ENCODE peak calls at places on chromosome 2, in seven cellular contexts. J is right lobe of liver; V is lower lobe of right lung; N is esophagus squamous epithelium; M is CD4-positive, CD25-positive, alpha-beta regulatory T cell; D is psoas muscle; P is CD8-positive, alpha-beta T cell. G is an unnamed sample.

GRCh38 chr2:157596992-157597681 is 31.5 kb downstream of the ACVR1C start:
- DNase-seq in J (peak), V (peak), N (no peak), M (peak), D (no peak), P (peak), G (peak)

GRCh38 chr2:134206573-134206972 is 47.3 kb upstream of the MGAT5 start:
- DNase-seq in J (no peak), V (no peak), N (no peak), M (no peak), D (no peak), P (no peak), G (no peak)

GRCh38 chr2:200966770-200967169 is 3.3 kb upstream of the ORC2 start:
- DNase-seq in J (no peak), V (no peak), N (no peak), M (no peak), D (no peak), P (no peak), G (no peak)

GRCh38 chr2:222703866-222704265 is 32.4 kb downstream of the MOGAT1 start:
- DNase-seq in J (no peak), V (no peak), N (no peak), M (no peak), D (no peak), P (no peak), G (no peak)

GRCh38 chr2:46082531-46083485 is 214.4 kb upstream of the EPAS1 start:
- DNase-seq in J (no peak), V (no peak), N (no peak), M (no peak), D (peak), P (no peak), G (no peak)

GRCh38 chr2:15631883-15632282 is 40.2 kb downstream of the DDX1 start:
- DNase-seq in J (no peak), V (no peak), N (no peak), M (no peak), D (no peak), P (no peak), G (no peak)

GRCh38 chr2:165008916-165009315 is 53.6 kb upstream of the SLC38A11 start:
- DNase-seq in J (no peak), V (no peak), N (no peak), M (no peak), D (no peak), P (no peak), G (no peak)

GRCh38 chr2:240179941-240180666 is 39.6 kb upstream of the OTOS start:
- DNase-seq in J (no peak), V (no peak), N (no peak), M (no peak), D (no peak), P (no peak), G (no peak)

GRCh38 chr2:109208071-109208950 is 79.3 kb downstream of the SH3RF3 start:
- DNase-seq in J (peak), V (no peak), N (no peak), M (no peak), D (no peak), P (no peak), G (no peak)

GRCh38 chr2:169584005-169584877 is at the start of gene PPIG:
- DNase-seq in J (peak), V (peak), N (peak), M (peak), D (peak), P (peak), G (peak)

GRCh38 chr2:142075826-142076225 is 55.0 kb downstream of the LRP1B start:
- DNase-seq in J (no peak), V (no peak), N (no peak), M (no peak), D (no peak), P (no peak), G (no peak)

GRCh38 chr2:144712277-144712944 is 192.5 kb upstream of the ZEB2 start:
- DNase-seq in J (no peak), V (no peak), N (no peak), M (no peak), D (no peak), P (no peak), G (no peak)

GRCh38 chr2:20667151-20667530 is 197 bp downstream of the GDF7 start:
- DNase-seq in J (no peak), V (no peak), N (no peak), M (no peak), D (no peak), P (no peak), G (no peak)

GRCh38 chr2:136375017-136375901 is 257.3 kb upstream of the CXCR4 start:
- DNase-seq in J (no peak), V (no peak), N (no peak), M (no peak), D (no peak), P (no peak), G (no peak)

GRCh38 chr2:24204505-24204904 is 29.7 kb downstream of the FAM228A start:
- DNase-seq in J (no peak), V (no peak), N (no peak), M (no peak), D (no peak), P (no peak), G (no peak)

GRCh38 chr2:72036595-72036994 is 111.1 kb downstream of the CYP26B1 start:
- DNase-seq in J (no peak), V (no peak), N (no peak), M (no peak), D (no peak), P (no peak), G (no peak)

GRCh38 chr2:72034353-72035095 is 113.1 kb downstream of the CYP26B1 start:
- DNase-seq in J (no peak), V (no peak), N (no peak), M (no peak), D (no peak), P (no peak), G (no peak)

GRCh38 chr2:72037322-72037721 is 110.3 kb downstream of the CYP26B1 start:
- DNase-seq in J (no peak), V (no peak), N (no peak), M (no peak), D (no peak), P (no peak), G (no peak)

GRCh38 chr2:72035518-72036172 is 112.0 kb downstream of the CYP26B1 start:
- DNase-seq in J (no peak), V (no peak), N (no peak), M (no peak), D (no peak), P (no peak), G (no peak)

DNA sequence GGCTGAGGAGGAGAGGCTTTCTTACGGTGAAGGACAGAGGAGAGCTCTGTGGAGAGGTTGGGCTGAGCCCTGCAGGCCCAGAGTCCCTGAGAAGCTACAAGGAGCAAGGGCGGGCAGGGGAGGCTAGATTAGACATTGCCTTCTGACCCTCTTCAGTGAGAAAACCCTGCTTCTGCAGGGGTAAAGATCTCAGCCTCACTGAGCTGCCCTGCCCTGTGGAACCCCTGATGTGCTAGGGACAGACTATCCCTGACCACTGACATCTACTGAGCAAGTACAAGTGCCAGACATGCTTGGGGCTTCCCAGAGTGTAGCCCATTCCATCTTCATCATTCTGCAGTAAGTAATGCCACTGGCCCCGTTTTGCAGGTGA is 111.5 kb downstream of the CYP26B1 start:
- DNase-seq in J (no peak), V (no peak), N (no peak), M (no peak), D (no peak), P (no peak), G (no peak)
- H3K27ac ChIP-seq in J (no peak), V (no peak), N (no peak), M (no peak), D (no peak), P (no peak), G (no peak)

GRCh38 chr2:100658017-100658416 is 95.2 kb downstream of the PDCL3 start:
- DNase-seq in J (no peak), V (no peak), N (no peak), M (no peak), D (no peak), P (no peak), G (no peak)

GRCh38 chr2:100654611-100655010 is 91.8 kb downstream of the PDCL3 start:
- DNase-seq in J (no peak), V (no peak), N (no peak), M (no peak), D (no peak), P (no peak), G (no peak)

GRCh38 chr2:100655936-100656534 is 93.2 kb downstream of the PDCL3 start:
- DNase-seq in J (no peak), V (no peak), N (no peak), M (no peak), D (no peak), P (no peak), G (no peak)

GRCh38 chr2:100653449-100654045 is 90.8 kb downstream of the PDCL3 start:
- DNase-seq in J (no peak), V (no peak), N (no peak), M (no peak), D (no peak), P (no peak), G (no peak)

GRCh38 chr2:100655446-100655845 is 92.7 kb downstream of the PDCL3 start:
- DNase-seq in J (no peak), V (no peak), N (no peak), M (no peak), D (no peak), P (no peak), G (no peak)
- H3K27ac ChIP-seq in J (no peak), V (no peak), N (no peak), M (no peak), D (no peak), P (no peak), G (no peak)

GRCh38 chr2:162926907-162927306 is 88.3 kb upstream of the KCNH7 start:
- DNase-seq in J (no peak), V (no peak), N (no peak), M (no peak), D (no peak), P (no peak), G (no peak)
- H3K27ac ChIP-seq in J (no peak), V (no peak), N (no peak), M (no peak), D (no peak), P (no peak), G (no peak)

GRCh38 chr2:100786297-100786658 is 33.7 kb upstream of the NPAS2 start:
- DNase-seq in J (no peak), V (peak), N (no peak), M (no peak), D (no peak), P (no peak), G (no peak)
- H3K27ac ChIP-seq in J (no peak), V (no peak), N (peak), M (no peak), D (no peak), P (no peak), G (no peak)

G was measured in substantia nigra.